ENCODE peak calls at places on chromosomes 2 and 18, in five cellular contexts. L is HFFc6, N is tibial artery, J is ovary, E is cardiac fibroblast. C is an unnamed sample.

GRCh38 chr2:68839260-68839833 is 31.9 kb downstream of the BMP10 start:
- DNase-seq in L (no peak), N (no peak), J (no peak), E (peak; percentile 42), C (no peak)

GRCh38 chr2:106189764-106190468 is 4.2 kb downstream of the UXS1 start:
- DNase-seq in L (peak; percentile 69), N (no peak), J (no peak), E (peak; percentile 72), C (no peak)

GRCh38 chr2:200382883-200383282 is 76.4 kb downstream of the SPATS2L start:
- DNase-seq in L (no peak), N (no peak), J (no peak), E (no peak), C (no peak)

GRCh38 chr18:14769381-14769780 is 21.4 kb downstream of the ANKRD30B start:
- DNase-seq in L (no peak), N (no peak), J (no peak), E (no peak), C (no peak)

GRCh38 chr2:54572262-54572635 is 116.1 kb downstream of the SPTBN1 start:
- DNase-seq in L (peak; percentile 58), N (no peak), J (no peak), E (peak; percentile 97), C (no peak)

GRCh38 chr2:26401739-26402541 is at the start of gene DRC1:
- DNase-seq in L (peak; percentile 76), N (no peak), J (peak; percentile 44), E (peak; percentile 77), C (peak; percentile 95)

GRCh38 chr2:216082805-216083204 is 1.1 kb downstream of the TMEM169 start:
- DNase-seq in L (no peak), N (no peak), J (no peak), E (no peak), C (no peak)

GRCh38 chr2:151757861-151758260 is 23.6 kb upstream of the NEB start:
- DNase-seq in L (no peak), N (no peak), J (no peak), E (peak; percentile 9), C (no peak)

GRCh38 chr2:8242734-8243133 is 439.1 kb upstream of the ID2 start:
- DNase-seq in L (no peak), N (no peak), J (no peak), E (peak; percentile 45), C (no peak)

GRCh38 chr18:75207298-75208054 is 1.5 kb downstream of the PTGR3 start:
- DNase-seq in L (peak; percentile 60), N (no peak), J (no peak), E (peak; percentile 50), C (no peak)

GRCh38 chr2:7190587-7191320 is 273.5 kb downstream of the RNF144A start:
- DNase-seq in L (no peak), N (no peak), J (no peak), E (peak; percentile 1), C (no peak)

GRCh38 chr2:170142502-170142901 is 35.4 kb upstream of the MYO3B start:
- DNase-seq in L (no peak), N (no peak), J (no peak), E (no peak), C (no peak)

GRCh38 chr2:94890234-94890633 is 19.0 kb downstream of the TEKT4 start:
- DNase-seq in L (no peak), N (no peak), J (no peak), E (no peak), C (no peak)

GRCh38 chr2:218075975-218076811 is 7.1 kb downstream of the RUFY4 start:
- DNase-seq in L (no peak), N (no peak), J (no peak), E (no peak), C (no peak)

GRCh38 chr18:77013777-77014525 is 118.6 kb downstream of the MBP start:
- DNase-seq in L (no peak), N (peak; percentile 84), J (no peak), E (no peak), C (no peak)

GRCh38 chr2:214591359-214591758 is 180.5 kb downstream of the VWC2L start:
- DNase-seq in L (no peak), N (no peak), J (no peak), E (no peak), C (no peak)

GRCh38 chr18:50034029-50034428 is 160.9 kb downstream of the MYO5B start:
- DNase-seq in L (no peak), N (no peak), J (no peak), E (no peak), C (no peak)

GRCh38 chr2:238099709-238100048 is 461 bp upstream of the ESPNL start:
- DNase-seq in L (no peak), N (no peak), J (no peak), E (no peak), C (no peak)

GRCh38 chr18:6521804-6522418 is 107.2 kb upstream of the L3MBTL4 start:
- DNase-seq in L (no peak), N (no peak), J (no peak), E (peak; percentile 65), C (peak; percentile 55)

GRCh38 chr2:98134601-98135000 is 47.6 kb downstream of the VWA3B start:
- DNase-seq in L (no peak), N (no peak), J (no peak), E (peak; percentile 60), C (no peak)

GRCh38 chr2:171347591-171348032 is 86.2 kb downstream of the METTL8 start:
- DNase-seq in L (peak; percentile 82), N (no peak), J (no peak), E (peak; percentile 88), C (no peak)

GRCh38 chr2:99028558-99028957 is 92.5 kb upstream of the CRACDL start:
- DNase-seq in L (no peak), N (no peak), J (no peak), E (no peak), C (no peak)

DNA sequence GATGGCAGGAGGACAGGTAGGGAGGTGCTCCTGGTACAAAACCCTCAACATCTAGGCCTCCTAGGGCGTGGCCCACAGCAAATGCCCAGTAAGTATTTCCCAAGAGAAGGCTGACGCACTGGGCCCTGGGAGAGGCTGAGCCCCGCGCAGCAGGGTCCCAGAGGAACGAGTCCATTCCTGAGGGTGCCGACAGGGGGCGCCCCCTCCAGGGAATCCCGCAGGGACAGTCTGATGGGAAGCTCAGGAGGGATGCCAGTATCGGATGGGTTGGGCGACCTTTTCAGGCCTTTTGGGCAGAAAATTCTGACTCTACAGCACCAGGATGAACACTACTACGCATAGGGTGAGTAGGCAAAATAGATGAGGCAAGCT is 8.8 kb downstream of the BOLA3 start:
- DNase-seq in L (no peak), N (no peak), J (no peak), E (no peak), C (peak; percentile 54)
- TF ChIP-seq CTCF in L (peak; percentile 55), N (no peak), J (no peak), E (no peak), C (peak; percentile 63)

DNA sequence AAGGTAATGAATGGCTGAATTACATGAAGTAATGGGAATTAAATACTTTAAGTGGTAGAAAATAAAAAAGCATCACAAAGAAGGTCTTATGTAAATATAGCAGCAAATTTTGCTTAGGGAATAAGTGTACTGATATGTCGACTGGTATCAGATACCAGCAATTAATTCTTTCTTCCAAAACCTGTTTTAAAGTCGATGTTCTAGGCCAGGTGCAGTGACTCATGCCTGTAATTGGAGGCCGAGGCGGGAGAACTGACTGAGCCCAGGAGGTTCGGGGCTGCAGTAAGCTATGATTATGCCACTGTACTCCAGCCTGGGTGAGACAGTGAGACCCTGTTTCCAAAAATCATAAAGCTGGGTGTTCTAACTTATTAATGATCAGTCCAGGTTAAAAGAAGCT is 30.3 kb downstream of the SP3 start:
- DNase-seq in L (no peak), N (no peak), J (no peak), E (peak; percentile 10), C (no peak)
- TF ChIP-seq CTCF in L (no peak), N (no peak), J (no peak), E (no peak), C (no peak)

GRCh38 chr2:231015462-231015861 is 19.5 kb downstream of the SPATA3 start:
- DNase-seq in L (no peak), N (no peak), J (no peak), E (no peak), C (no peak)
- TF ChIP-seq CTCF in L (no peak), N (no peak), J (no peak), E (no peak), C (no peak)

GRCh38 chr18:21509062-21509461 is 91.4 kb downstream of the ESCO1 start:
- DNase-seq in L (no peak), N (no peak), J (no peak), E (no peak), C (no peak)
- TF ChIP-seq CTCF in L (peak; percentile 20), N (no peak), J (no peak), E (no peak), C (no peak)

GRCh38 chr2:74588664-74589063 is 34.1 kb downstream of the DOK1 start:
- DNase-seq in L (no peak), N (no peak), J (no peak), E (no peak), C (no peak)

GRCh38 chr2:74587664-74588277 is 33.3 kb downstream of the DOK1 start:
- DNase-seq in L (peak; percentile 61), N (peak; percentile 80), J (peak; percentile 64), E (peak; percentile 88), C (peak; percentile 65)

GRCh38 chr2:74584088-74584645 is 29.6 kb downstream of the DOK1 start:
- DNase-seq in L (peak; percentile 52), N (no peak), J (no peak), E (peak; percentile 75), C (no peak)

GRCh38 chr2:74583504-74583903 is 29.0 kb downstream of the DOK1 start:
- DNase-seq in L (peak; percentile 57), N (no peak), J (no peak), E (peak; percentile 82), C (no peak)

GRCh38 chr2:74585406-74586182 is 31.1 kb downstream of the DOK1 start:
- DNase-seq in L (no peak), N (no peak), J (no peak), E (peak; percentile 36), C (no peak)
- TF ChIP-seq CTCF in L (no peak), N (no peak), J (no peak), E (no peak), C (no peak)

DNA sequence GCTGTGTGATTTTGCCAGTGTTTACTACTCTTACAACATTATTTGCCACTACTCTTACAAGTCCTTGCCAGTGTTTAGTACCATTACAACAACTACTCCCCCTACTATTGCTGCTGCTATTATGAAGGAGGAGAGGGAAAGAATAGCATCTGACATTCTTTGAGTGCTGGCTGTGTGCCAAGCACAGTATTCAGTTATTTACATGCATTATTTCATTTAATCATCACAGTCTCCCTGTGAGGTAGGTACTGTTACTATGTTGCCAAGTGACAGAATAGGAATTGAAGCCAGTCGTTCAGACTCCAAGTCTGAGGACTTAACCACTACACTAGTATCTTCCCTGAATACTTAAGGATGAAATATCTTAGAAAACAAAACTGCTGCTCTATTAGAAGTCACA is 185.9 kb upstream of the FOSL2 start:
- DNase-seq in L (no peak), N (no peak), J (no peak), E (peak; percentile 48), C (no peak)
- TF ChIP-seq CTCF in L (no peak), N (no peak), J (no peak), E (no peak), C (no peak)